ENCODE peak calls at places on chromosomes 7 and 10, in four cellular contexts. Y, M, D and S are unnamed samples.

GRCh38 chr10:114083040-114083439 is 39.4 kb downstream of the ADRB1 start:
- DNase-seq in Y (no peak), M (no peak), D (no peak), S (no peak)

GRCh38 chr10:70579234-70580002 is 23.1 kb downstream of the PRF1 start:
- DNase-seq in Y (no peak), M (no peak), D (no peak), S (no peak)

GRCh38 chr10:95341716-95342130 is 50.9 kb upstream of the PDLIM1 start:
- DNase-seq in Y (peak), M (no peak), D (no peak), S (no peak)

GRCh38 chr10:75108684-75109458 is 2.6 kb upstream of the SAMD8 start:
- DNase-seq in Y (peak), M (no peak), D (peak), S (peak)

GRCh38 chr10:25159591-25159990 is 15.2 kb upstream of the GPR158 start:
- DNase-seq in Y (no peak), M (no peak), D (no peak), S (no peak)

GRCh38 chr10:131901181-131901829 is 497 bp downstream of the PPP2R2D start:
- DNase-seq in Y (no peak), M (peak), D (peak), S (no peak)

GRCh38 chr7:29345590-29345989 is 151.0 kb downstream of the CHN2 start:
- DNase-seq in Y (peak), M (no peak), D (no peak), S (peak)

GRCh38 chr10:46020871-46021553 is 9.4 kb downstream of the NCOA4 start:
- DNase-seq in Y (peak), M (no peak), D (no peak), S (no peak)

GRCh38 chr7:75915416-75916156 is 631 bp downstream of the POR start:
- DNase-seq in Y (peak), M (peak), D (no peak), S (no peak)

GRCh38 chr10:90959826-90960225 is 38.9 kb upstream of the ANKRD1 start:
- DNase-seq in Y (no peak), M (no peak), D (no peak), S (no peak)

GRCh38 chr7:26368542-26368941 is 76.9 kb downstream of the SNX10 start:
- DNase-seq in Y (no peak), M (no peak), D (no peak), S (no peak)

GRCh38 chr7:131106681-131107342 is 220.9 kb upstream of the MKLN1 start:
- DNase-seq in Y (no peak), M (peak), D (no peak), S (peak)

GRCh38 chr7:26399309-26399610 is 107.6 kb downstream of the SNX10 start:
- DNase-seq in Y (no peak), M (no peak), D (no peak), S (no peak)

GRCh38 chr10:122915700-122916099 is 5.3 kb downstream of the FAM24A start:
- DNase-seq in Y (no peak), M (no peak), D (no peak), S (no peak)

GRCh38 chr10:79230563-79231249 is 116.6 kb upstream of the PPIF start:
- DNase-seq in Y (no peak), M (peak), D (no peak), S (no peak)